ENCODE peak calls at places on chromosomes 7 and 10, in four cellular contexts. One of them, this sample, is unnamed.

GRCh38 chr10:133013478-133013877 is 71.1 kb upstream of the CFAP46 start:
- DNase-seq in Caki2: no peak
- DNase-seq in RWPE1: no peak
- DNase-seq in caudate nucleus: no peak
- DNase-seq in this sample: no peak

GRCh38 chr7:98352621-98353020 is 48.3 kb downstream of the BAIAP2L1 start:
- DNase-seq in RWPE1: peak; percentile 91
- DNase-seq in caudate nucleus: no peak
- DNase-seq in Caki2: peak; percentile 41
- DNase-seq in this sample: peak; percentile 85

GRCh38 chr10:124611738-124612137 is 132.4 kb downstream of the FAM53B start:
- DNase-seq in RWPE1: no peak
- DNase-seq in caudate nucleus: no peak
- DNase-seq in Caki2: no peak
- DNase-seq in this sample: no peak

GRCh38 chr10:66925896-66926719 is at the start of gene LRRTM3:
- DNase-seq in caudate nucleus: peak; percentile 42
- DNase-seq in RWPE1: peak; percentile 66
- DNase-seq in Caki2: peak; percentile 55
- DNase-seq in this sample: peak; percentile 40

GRCh38 chr7:50125766-50126165 is 32.7 kb upstream of the ZPBP start:
- DNase-seq in Caki2: no peak
- DNase-seq in caudate nucleus: no peak
- DNase-seq in RWPE1: no peak
- DNase-seq in this sample: no peak

GRCh38 chr10:954396-954795 is 22.9 kb upstream of the LARP4B start:
- DNase-seq in caudate nucleus: no peak
- DNase-seq in RWPE1: no peak
- DNase-seq in Caki2: no peak
- DNase-seq in this sample: no peak

GRCh38 chr10:128468462-128468861 is 342.2 kb upstream of the MKI67 start:
- DNase-seq in Caki2: no peak
- DNase-seq in caudate nucleus: no peak
- DNase-seq in RWPE1: no peak
- DNase-seq in this sample: no peak

GRCh38 chr7:151900591-151901312 is 23.8 kb upstream of the PRKAG2 start:
- DNase-seq in Caki2: no peak
- DNase-seq in caudate nucleus: no peak
- DNase-seq in RWPE1: no peak
- DNase-seq in this sample: no peak

GRCh38 chr7:92496876-92497275 is 19.1 kb upstream of the ERVW-1 start:
- DNase-seq in Caki2: no peak
- DNase-seq in RWPE1: no peak
- DNase-seq in caudate nucleus: no peak
- DNase-seq in this sample: no peak

GRCh38 chr7:73730485-73730884 is 8.1 kb downstream of the ABHD11 start:
- DNase-seq in Caki2: no peak
- DNase-seq in caudate nucleus: no peak
- DNase-seq in RWPE1: no peak
- DNase-seq in this sample: no peak

GRCh38 chr7:140586517-140586916 is 54.1 kb downstream of the DENND2A start:
- DNase-seq in caudate nucleus: no peak
- DNase-seq in Caki2: no peak
- DNase-seq in RWPE1: no peak
- DNase-seq in this sample: no peak

GRCh38 chr7:12089951-12090756 is 120.9 kb upstream of the TMEM106B start:
- DNase-seq in RWPE1: no peak
- DNase-seq in Caki2: no peak
- DNase-seq in caudate nucleus: no peak
- DNase-seq in this sample: no peak

GRCh38 chr10:7363700-7364099 is 47.1 kb downstream of the SFMBT2 start:
- DNase-seq in Caki2: no peak
- DNase-seq in RWPE1: no peak
- DNase-seq in caudate nucleus: no peak
- DNase-seq in this sample: no peak

GRCh38 chr10:20953120-20953519 is 56.0 kb upstream of the NEBL start:
- DNase-seq in RWPE1: no peak
- DNase-seq in Caki2: no peak
- DNase-seq in caudate nucleus: no peak
- DNase-seq in this sample: no peak

GRCh38 chr7:155237730-155238129 is 59.9 kb upstream of the INSIG1 start:
- DNase-seq in Caki2: no peak
- DNase-seq in RWPE1: no peak
- DNase-seq in caudate nucleus: no peak
- DNase-seq in this sample: no peak

GRCh38 chr10:43304687-43305333 is 37.9 kb upstream of the RASGEF1A start:
- DNase-seq in Caki2: no peak
- DNase-seq in caudate nucleus: no peak
- DNase-seq in RWPE1: no peak
- DNase-seq in this sample: peak; percentile 55

GRCh38 chr10:113329121-113329596 is 223.7 kb upstream of the HABP2 start:
- DNase-seq in caudate nucleus: no peak
- DNase-seq in RWPE1: no peak
- DNase-seq in Caki2: peak; percentile 9
- DNase-seq in this sample: no peak

GRCh38 chr7:30916255-30916654 is 4.6 kb downstream of the AQP1 start:
- DNase-seq in Caki2: no peak
- DNase-seq in caudate nucleus: no peak
- DNase-seq in RWPE1: no peak
- DNase-seq in this sample: no peak

GRCh38 chr7:2760098-2760889 is 72.3 kb downstream of the AMZ1 start:
- DNase-seq in Caki2: peak; percentile 92
- DNase-seq in RWPE1: peak; percentile 13
- DNase-seq in caudate nucleus: no peak
- DNase-seq in this sample: peak; percentile 97

GRCh38 chr7:114650491-114650890 is 235.9 kb downstream of the FOXP2 start:
- DNase-seq in RWPE1: no peak
- DNase-seq in caudate nucleus: no peak
- DNase-seq in Caki2: no peak
- DNase-seq in this sample: no peak

This sample was measured in SW480.